ENCODE peak calls at places on chromosomes 3 and 15, in nine cellular contexts. G, S, P, Q, Z, D, R, W and I are unnamed samples.

GRCh38 chr3:197038604-197039003 is 9.0 kb upstream of the MELTF start:
- DNase-seq in G (no peak), S (no peak), P (no peak), Q (no peak), Z (no peak), D (no peak), R (no peak), W (no peak), I (no peak)

GRCh38 chr3:64295594-64295993 is 70.3 kb upstream of the PRICKLE2 start:
- DNase-seq in G (no peak), S (no peak), P (peak; percentile 93), Q (peak; percentile 30), Z (no peak), D (no peak), R (no peak), W (peak; percentile 57), I (no peak)

GRCh38 chr3:56413911-56414310 is 54.4 kb downstream of the ERC2 start:
- DNase-seq in G (no peak), S (no peak), P (no peak), Q (no peak), Z (no peak), D (no peak), R (no peak), W (no peak), I (no peak)

GRCh38 chr15:58115692-58116091 is 22.5 kb upstream of the AQP9 start:
- DNase-seq in G (peak; percentile 33), S (peak; percentile 2), P (no peak), Q (no peak), Z (no peak), D (no peak), R (peak; percentile 37), W (no peak), I (no peak)

GRCh38 chr15:31554261-31554660 is 227.6 kb downstream of the KLF13 start:
- DNase-seq in G (no peak), S (no peak), P (peak; percentile 92), Q (peak; percentile 47), Z (no peak), D (peak; percentile 69), R (peak; percentile 80), W (peak; percentile 47), I (no peak)

GRCh38 chr3:50539356-50539838 is 28.1 kb downstream of the C3orf18 start:
- DNase-seq in G (no peak), S (no peak), P (no peak), Q (no peak), Z (no peak), D (no peak), R (no peak), W (no peak), I (no peak)

GRCh38 chr3:169454823-169455222 is 208.7 kb downstream of the MECOM start:
- DNase-seq in G (no peak), S (no peak), P (peak; percentile 83), Q (no peak), Z (no peak), D (no peak), R (peak; percentile 93), W (no peak), I (no peak)

GRCh38 chr15:71677352-71677751 is 133.0 kb upstream of the NR2E3 start:
- DNase-seq in G (no peak), S (no peak), P (no peak), Q (no peak), Z (peak; percentile 39), D (no peak), R (no peak), W (peak; percentile 30), I (no peak)

GRCh38 chr3:38611866-38612265 is 37.6 kb downstream of the SCN5A start:
- DNase-seq in G (no peak), S (no peak), P (no peak), Q (no peak), Z (no peak), D (peak; percentile 8), R (no peak), W (no peak), I (no peak)

GRCh38 chr3:38609386-38610111 is 39.9 kb downstream of the SCN5A start:
- DNase-seq in G (no peak), S (no peak), P (no peak), Q (no peak), Z (no peak), D (peak; percentile 39), R (no peak), W (no peak), I (no peak)

GRCh38 chr3:38610436-38610835 is 39.1 kb downstream of the SCN5A start:
- DNase-seq in G (no peak), S (no peak), P (no peak), Q (no peak), Z (no peak), D (peak; percentile 12), R (no peak), W (no peak), I (no peak)

GRCh38 chr3:38608961-38609360 is 40.5 kb downstream of the SCN5A start:
- DNase-seq in G (no peak), S (no peak), P (no peak), Q (no peak), Z (no peak), D (peak; percentile 15), R (no peak), W (no peak), I (no peak)

GRCh38 chr3:38610934-38611333 is 38.6 kb downstream of the SCN5A start:
- DNase-seq in G (no peak), S (no peak), P (no peak), Q (no peak), Z (no peak), D (peak; percentile 21), R (no peak), W (no peak), I (no peak)
- H3K4me1 ChIP-seq in G (no peaks in the 10 kb centered on the region), S (no peaks in the 10 kb centered on the region), P (no peaks in the 10 kb centered on the region), Q (no peaks in the 10 kb centered on the region), Z (no peaks in the 10 kb centered on the region), D (no peaks in the 10 kb centered on the region), R (no peaks in the 10 kb centered on the region), W (no peaks in the 10 kb centered on the region), I (no peaks in the 10 kb centered on the region)

GRCh38 chr15:70566989-70567388 is 196.4 kb downstream of the UACA start:
- DNase-seq in G (no peak), S (no peak), P (no peak), Q (no peak), Z (no peak), D (no peak), R (no peak), W (no peak), I (no peak)

GRCh38 chr15:70566047-70566835 is 197.1 kb downstream of the UACA start:
- DNase-seq in G (no peak), S (no peak), P (peak; percentile 25), Q (no peak), Z (no peak), D (no peak), R (peak; percentile 69), W (no peak), I (no peak)

GRCh38 chr15:70569718-70570231 is 193.6 kb downstream of the UACA start:
- DNase-seq in G (peak; percentile 37), S (peak; percentile 44), P (peak; percentile 66), Q (no peak), Z (no peak), D (no peak), R (no peak), W (no peak), I (no peak)

GRCh38 chr15:70573121-70573850 is 190.1 kb downstream of the UACA start:
- DNase-seq in G (no peak), S (no peak), P (no peak), Q (no peak), Z (no peak), D (no peak), R (no peak), W (no peak), I (no peak)

DNA sequence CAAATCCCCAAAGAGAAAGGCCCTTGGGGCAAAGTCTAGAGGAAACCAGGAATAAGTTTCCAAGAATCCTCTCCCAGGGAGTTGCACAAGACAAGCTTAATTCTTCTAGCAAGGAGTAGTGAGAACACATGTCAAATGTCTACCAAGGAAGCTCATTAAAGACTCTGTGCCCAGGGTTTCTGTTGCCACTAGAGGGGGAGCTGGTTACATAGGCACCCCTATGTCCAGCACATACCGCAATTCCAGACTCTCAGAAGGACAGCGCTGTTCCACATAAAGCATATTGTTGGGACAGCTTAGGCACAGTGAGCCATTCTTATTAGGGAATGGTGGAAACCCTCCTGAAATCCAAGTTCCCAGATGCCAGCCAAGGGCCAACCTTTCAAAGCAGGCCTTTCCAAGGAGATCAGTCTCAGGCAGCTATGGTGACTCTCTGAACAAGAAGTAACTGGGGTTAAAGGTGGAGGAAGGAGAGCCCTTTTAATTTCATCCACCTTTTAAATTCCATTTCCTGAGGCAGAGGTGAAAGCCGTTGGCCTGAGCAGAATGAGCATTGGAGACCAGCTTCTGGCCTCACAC is 194.1 kb downstream of the UACA start:
- DNase-seq in G (peak; percentile 67), S (peak; percentile 73), P (peak; percentile 66), Q (no peak), Z (no peak), D (no peak), R (peak; percentile 71), W (no peak), I (no peak)
- TF ChIP-seq CTCF in G (peak; percentile 67), S (peak; percentile 87), P (peak; percentile 60), Q (peak; percentile 20), Z (peak; percentile 36), D (peak; percentile 32), R (peak; percentile 77), W (peak; percentile 18), I (no peak)

DNA sequence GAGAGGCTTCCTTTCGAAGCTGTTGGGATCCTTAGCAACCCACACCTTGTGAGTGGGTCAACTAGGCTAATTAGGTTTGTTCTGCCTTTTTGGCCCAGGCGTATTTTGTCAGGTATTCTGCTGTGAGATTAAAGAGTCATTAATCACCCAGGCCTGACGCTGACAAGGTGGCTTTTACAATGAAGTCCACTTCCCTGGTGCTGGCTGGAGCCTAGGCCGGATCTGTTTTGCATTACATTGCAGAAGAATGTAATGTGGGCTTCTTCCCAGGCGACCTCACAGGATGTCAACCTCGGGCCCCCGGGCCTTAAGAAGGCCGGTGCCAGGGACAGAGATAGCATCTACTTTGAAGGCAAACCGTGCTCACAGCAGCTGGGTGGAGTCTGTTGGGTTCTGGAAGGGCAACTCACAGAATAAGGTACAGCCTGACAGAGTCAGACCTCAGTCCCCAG is 76.9 kb downstream of the HES1 start:
- DNase-seq in G (no peak), S (no peak), P (peak; percentile 51), Q (no peak), Z (no peak), D (no peak), R (no peak), W (no peak), I (no peak)
- H3K4me3 ChIP-seq in G (no peak overlapping the region), S (no peak overlapping the region), P (no peak overlapping the region), Q (no peak overlapping the region), Z (no peak overlapping the region), D (no peak overlapping the region), R (no peak overlapping the region), W (no peak overlapping the region), I (no peak overlapping the region)

DNA sequence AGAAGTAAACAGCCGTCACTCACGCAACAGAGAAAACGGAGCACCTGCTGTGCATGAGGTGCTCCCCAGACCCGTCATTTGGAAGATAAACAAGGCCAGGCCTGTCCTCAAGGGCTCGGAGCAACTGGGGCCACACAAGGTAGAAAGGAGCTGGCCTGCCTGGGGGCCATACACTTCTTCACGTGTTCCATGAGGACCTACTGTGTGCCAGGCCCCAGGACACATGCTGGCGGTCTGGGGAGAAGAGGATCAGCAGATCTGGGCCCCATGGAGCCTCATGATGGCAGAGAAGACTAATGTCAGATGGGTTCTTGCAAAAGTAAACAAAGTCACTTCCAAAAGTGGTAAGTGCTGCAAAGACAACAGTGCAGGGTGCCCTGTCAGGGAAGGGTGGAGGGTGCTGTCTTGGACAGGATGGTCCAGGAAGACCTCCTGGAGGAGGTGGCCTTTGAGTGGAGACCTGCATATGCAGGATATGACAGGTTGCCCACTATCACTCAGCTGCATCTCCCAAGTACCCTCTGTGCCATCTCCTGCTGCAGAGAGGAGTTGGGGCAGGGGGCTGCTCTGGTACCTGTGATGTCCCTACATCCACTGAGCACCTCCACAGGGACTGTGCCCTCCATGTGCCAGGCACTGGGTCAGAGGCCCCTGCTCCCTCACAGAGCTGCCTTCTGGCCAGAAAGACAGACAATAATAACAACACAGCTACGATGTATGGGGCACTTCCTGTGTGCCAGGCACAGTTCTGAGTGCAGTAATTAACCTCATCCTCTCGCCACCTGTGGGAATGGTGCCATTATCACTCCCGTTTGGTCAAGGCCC is 14.1 kb downstream of the WNT7A start:
- DNase-seq in G (no peak), S (no peak), P (no peak), Q (no peak), Z (no peak), D (no peak), R (no peak), W (no peak), I (no peak)
- H3K4me1 ChIP-seq in G (no peaks in the 10 kb centered on the region), S (peaks cover 10% of the 10 kb centered on the region), P (no peaks in the 10 kb centered on the region), Q (no peaks in the 10 kb centered on the region), Z (no peaks in the 10 kb centered on the region), D (no peaks in the 10 kb centered on the region), R (no peaks in the 10 kb centered on the region), W (no peaks in the 10 kb centered on the region), I (no peaks in the 10 kb centered on the region)